ENCODE peak calls at places on chromosomes 1 and 21, in four cellular contexts. One of them, this sample, is unnamed.
A peak's percentile ranks its signal among the peaks of the same experiment; 100 is the strongest.

GRCh38 chr1:198465201-198466144 is 75.0 kb downstream of the ATP6V1G3 start:
- DNase-seq in NCI-H1105 treated with DMSO at 0.1 percent for 48 hours: peak; percentile 59
- DNase-seq in HS-5: peak; percentile 42
- DNase-seq in HFF-Myc: peak; percentile 43
- DNase-seq in this sample: peak; percentile 45

GRCh38 chr1:210236840-210237409 is 4.3 kb downstream of the SERTAD4 start:
- DNase-seq in NCI-H1105 treated with DMSO at 0.1 percent for 48 hours: no peak
- DNase-seq in HS-5: no peak
- DNase-seq in HFF-Myc: no peak
- DNase-seq in this sample: no peak

GRCh38 chr1:227883641-227884301 is 64.0 kb downstream of the WNT9A start:
- DNase-seq in NCI-H1105 treated with DMSO at 0.1 percent for 48 hours: no peak
- DNase-seq in HS-5: no peak
- DNase-seq in HFF-Myc: no peak
- DNase-seq in this sample: no peak

GRCh38 chr1:157092831-157093230 is 6.8 kb downstream of the ETV3L start:
- DNase-seq in NCI-H1105 treated with DMSO at 0.1 percent for 48 hours: no peak
- DNase-seq in HS-5: no peak
- DNase-seq in HFF-Myc: no peak
- DNase-seq in this sample: no peak

GRCh38 chr1:118983558-118984021 is 4.6 kb downstream of the TBX15 start:
- DNase-seq in NCI-H1105 treated with DMSO at 0.1 percent for 48 hours: no peak
- DNase-seq in HS-5: peak; percentile 75
- DNase-seq in HFF-Myc: no peak
- DNase-seq in this sample: no peak

GRCh38 chr1:24659166-24659904 is 16.2 kb downstream of the SRRM1 start:
- DNase-seq in NCI-H1105 treated with DMSO at 0.1 percent for 48 hours: no peak
- DNase-seq in HS-5: no peak
- DNase-seq in HFF-Myc: no peak
- DNase-seq in this sample: no peak

GRCh38 chr1:92016720-92017316 is 13.0 kb upstream of the EPHX4 start:
- DNase-seq in NCI-H1105 treated with DMSO at 0.1 percent for 48 hours: no peak
- DNase-seq in HS-5: no peak
- DNase-seq in HFF-Myc: no peak
- DNase-seq in this sample: no peak

GRCh38 chr21:14767192-14767852 is 221.2 kb upstream of the SAMSN1 start:
- DNase-seq in NCI-H1105 treated with DMSO at 0.1 percent for 48 hours: no peak
- DNase-seq in HS-5: no peak
- DNase-seq in HFF-Myc: no peak
- DNase-seq in this sample: no peak

GRCh38 chr1:246629976-246630375 is 63.7 kb downstream of the CNST start:
- DNase-seq in NCI-H1105 treated with DMSO at 0.1 percent for 48 hours: no peak
- DNase-seq in HS-5: no peak
- DNase-seq in HFF-Myc: no peak
- DNase-seq in this sample: no peak

GRCh38 chr1:235918032-235918431 is 51.3 kb upstream of the LYST start:
- DNase-seq in NCI-H1105 treated with DMSO at 0.1 percent for 48 hours: no peak
- DNase-seq in HS-5: no peak
- DNase-seq in HFF-Myc: no peak
- DNase-seq in this sample: no peak

GRCh38 chr1:164602142-164602429 is 43.1 kb downstream of the PBX1 start:
- DNase-seq in NCI-H1105 treated with DMSO at 0.1 percent for 48 hours: peak; percentile 76
- DNase-seq in HS-5: no peak
- DNase-seq in HFF-Myc: no peak
- DNase-seq in this sample: peak; percentile 87

GRCh38 chr1:34053660-34054059 is 111.4 kb downstream of the CSMD2 start:
- DNase-seq in NCI-H1105 treated with DMSO at 0.1 percent for 48 hours: no peak
- DNase-seq in HS-5: no peak
- DNase-seq in HFF-Myc: no peak
- DNase-seq in this sample: no peak

GRCh38 chr1:170075186-170075585 is 691 bp upstream of the KIFAP3 start:
- DNase-seq in NCI-H1105 treated with DMSO at 0.1 percent for 48 hours: no peak
- DNase-seq in HS-5: no peak
- DNase-seq in HFF-Myc: no peak
- DNase-seq in this sample: no peak

GRCh38 chr21:41612674-41613250 is 104.8 kb upstream of the TMPRSS2 start:
- DNase-seq in NCI-H1105 treated with DMSO at 0.1 percent for 48 hours: peak; percentile 41
- DNase-seq in HS-5: no peak
- DNase-seq in HFF-Myc: peak; percentile 79
- DNase-seq in this sample: peak; percentile 91

GRCh38 chr1:45512641-45513054 is 9.0 kb downstream of the PRDX1 start:
- DNase-seq in NCI-H1105 treated with DMSO at 0.1 percent for 48 hours: peak; percentile 49
- DNase-seq in HS-5: no peak
- DNase-seq in HFF-Myc: peak; percentile 38
- DNase-seq in this sample: no peak

GRCh38 chr1:206496131-206496793 is 11.1 kb upstream of the RASSF5 start:
- DNase-seq in NCI-H1105 treated with DMSO at 0.1 percent for 48 hours: peak; percentile 12
- DNase-seq in HS-5: no peak
- DNase-seq in HFF-Myc: no peak
- DNase-seq in this sample: no peak

GRCh38 chr1:207808322-207808705 is 56.5 kb downstream of the CD46 start:
- DNase-seq in NCI-H1105 treated with DMSO at 0.1 percent for 48 hours: peak; percentile 11
- DNase-seq in HS-5: no peak
- DNase-seq in HFF-Myc: no peak
- DNase-seq in this sample: peak; percentile 87

GRCh38 chr1:7252411-7253117 is 467.3 kb downstream of the CAMTA1 start:
- DNase-seq in NCI-H1105 treated with DMSO at 0.1 percent for 48 hours: no peak
- DNase-seq in HS-5: no peak
- DNase-seq in HFF-Myc: no peak
- DNase-seq in this sample: no peak

GRCh38 chr1:99850458-99850974 is 355 bp downstream of the AGL start:
- DNase-seq in NCI-H1105 treated with DMSO at 0.1 percent for 48 hours: peak; percentile 31
- DNase-seq in HS-5: no peak
- DNase-seq in HFF-Myc: no peak
- DNase-seq in this sample: no peak

GRCh38 chr1:27682351-27682944 is 10.5 kb upstream of the IFI6 start:
- DNase-seq in NCI-H1105 treated with DMSO at 0.1 percent for 48 hours: no peak
- DNase-seq in HS-5: no peak
- DNase-seq in HFF-Myc: no peak
- DNase-seq in this sample: no peak

GRCh38 chr1:156733989-156734584 is 5.5 kb upstream of the ISG20L2 start:
- DNase-seq in NCI-H1105 treated with DMSO at 0.1 percent for 48 hours: no peak
- DNase-seq in HS-5: no peak
- DNase-seq in HFF-Myc: no peak
- DNase-seq in this sample: no peak

This sample was measured in foreskin keratinocyte.